ENCODE peak calls at places on chromosomes 7 and 10, in nine cellular contexts. F is A549, S is PC-3, D is testis, E is SK-N-SH, Z is tibial nerve, H is transverse colon, Q is H9, O is stomach. P is an unnamed sample.

GRCh38 chr7:92584953-92585352 is 5.2 kb downstream of the FAM133B start:
- DNase-seq in S (peak), Q (no peak), O (no peak), D (no peak), H (no peak), E (peak), F (peak), Z (no peak), P (no peak)

GRCh38 chr10:132699411-132700167 is 86.4 kb downstream of the NKX6-2 start:
- DNase-seq in F (no peak), D (no peak), Z (no peak), O (no peak), E (no peak), S (no peak), Q (peak), H (no peak), P (peak)

GRCh38 chr7:77542399-77542798 is 5.3 kb downstream of the PTPN12 start:
- DNase-seq in H (no peak), O (no peak), Z (no peak), S (peak), F (no peak), E (no peak), D (no peak), Q (no peak), P (no peak)

GRCh38 chr7:129825005-129825553 is 127.7 kb downstream of the UBE2H start:
- DNase-seq in S (peak), Z (no peak), E (peak), H (peak), D (peak), F (peak), Q (peak), O (no peak), P (peak)

GRCh38 chr7:129805086-129805719 is 147.6 kb downstream of the UBE2H start:
- DNase-seq in Q (no peak), D (peak), E (peak), H (no peak), Z (no peak), F (no peak), O (peak), S (no peak), P (no peak)

GRCh38 chr7:410395-410910 is 109.2 kb downstream of the PDGFA start:
- DNase-seq in D (no peak), O (no peak), S (no peak), F (no peak), E (peak), Q (no peak), H (no peak), Z (no peak), P (peak)

GRCh38 chr7:46752881-46753366 is 829.0 kb downstream of the TNS3 start:
- DNase-seq in Q (no peak), H (no peak), O (no peak), D (no peak), S (peak), E (no peak), Z (no peak), F (peak), P (no peak)

GRCh38 chr10:86798636-86799035 is 42.2 kb downstream of the BMPR1A start:
- DNase-seq in O (no peak), H (no peak), Q (no peak), E (no peak), F (no peak), D (no peak), S (no peak), Z (no peak), P (no peak)

GRCh38 chr7:39238209-39238869 is 260.6 kb downstream of the POU6F2 start:
- DNase-seq in Q (no peak), E (no peak), D (no peak), H (no peak), O (no peak), F (no peak), S (no peak), Z (no peak), P (no peak)

GRCh38 chr7:25989140-25989705 is 162.8 kb upstream of the NFE2L3 start:
- DNase-seq in S (no peak), H (peak), Q (no peak), E (no peak), Z (no peak), F (no peak), O (peak), D (no peak), P (no peak)

GRCh38 chr7:149872419-149873073 is 1.2 kb upstream of the ATP6V0E2 start:
- DNase-seq in Q (peak), O (peak), E (peak), H (peak), Z (peak), F (peak), S (peak), D (peak), P (peak)

GRCh38 chr7:55309040-55309991 is 55.8 kb upstream of the LANCL2 start:
- DNase-seq in S (no peak), O (peak), F (no peak), D (no peak), Q (no peak), Z (no peak), H (peak), E (no peak), P (no peak)

GRCh38 chr10:74432841-74433594 is 282.0 kb downstream of the ADK start:
- DNase-seq in Q (no peak), D (no peak), Z (no peak), F (peak), H (no peak), S (peak), E (peak), O (no peak), P (no peak)

GRCh38 chr7:94022550-94022949 is 18.4 kb upstream of the BET1 start:
- DNase-seq in H (no peak), Z (no peak), Q (no peak), F (no peak), S (no peak), O (no peak), E (no peak), D (no peak), P (no peak)

GRCh38 chr7:157233677-157234076 is 95.0 kb downstream of the UBE3C start:
- DNase-seq in O (no peak), Q (no peak), S (peak), D (no peak), H (no peak), F (no peak), E (no peak), Z (no peak), P (no peak)

GRCh38 chr10:114024876-114025609 is 18.6 kb upstream of the ADRB1 start:
- DNase-seq in Z (peak), H (no peak), F (peak), S (no peak), D (no peak), E (no peak), O (no peak), Q (no peak), P (no peak)

GRCh38 chr10:33893502-33893901 is 559.0 kb upstream of the NRP1 start:
- DNase-seq in Z (no peak), S (no peak), Q (no peak), H (no peak), F (no peak), D (no peak), O (no peak), E (no peak), P (no peak)

GRCh38 chr7:148987751-148988512 is 40.4 kb downstream of the PDIA4 start:
- DNase-seq in H (no peak), E (peak), O (peak), S (peak), Q (no peak), Z (no peak), F (peak), D (peak), P (no peak)

GRCh38 chr7:150733734-150734095 is 3.5 kb upstream of the GIMAP5 start:
- DNase-seq in O (no peak), Q (no peak), D (no peak), F (no peak), E (no peak), H (no peak), Z (no peak), S (no peak), P (no peak)

GRCh38 chr7:155338632-155339320 is 41.1 kb downstream of the INSIG1 start:
- DNase-seq in H (no peak), E (no peak), F (no peak), O (no peak), Z (no peak), D (peak), Q (no peak), S (no peak), P (peak)

GRCh38 chr10:58220769-58221448 is 46.8 kb downstream of the IPMK start:
- DNase-seq in E (no peak), S (no peak), H (no peak), F (no peak), Q (no peak), D (no peak), Z (no peak), O (no peak), P (no peak)

GRCh38 chr10:102280397-102281015 is 35.2 kb downstream of the GBF1 start:
- DNase-seq in H (no peak), Q (no peak), O (no peak), D (no peak), E (peak), F (no peak), S (no peak), Z (no peak), P (no peak)

GRCh38 chr7:101163281-101164070 is 1.9 kb downstream of the VGF start:
- DNase-seq in H (no peak), F (peak), E (peak), D (peak), S (peak), Z (no peak), O (no peak), Q (peak), P (peak)

GRCh38 chr7:47283497-47284131 is 298.3 kb downstream of the TNS3 start:
- DNase-seq in E (no peak), O (no peak), D (no peak), H (peak), Z (no peak), F (peak), S (peak), Q (no peak), P (no peak)

GRCh38 chr10:124688366-124688765 is 55.8 kb downstream of the FAM53B start:
- DNase-seq in O (no peak), E (no peak), Z (no peak), D (no peak), H (no peak), Q (no peak), S (no peak), F (no peak), P (no peak)

GRCh38 chr10:67666416-67667043 is 29.5 kb downstream of the CTNNA3 start:
- DNase-seq in F (peak), O (no peak), Q (no peak), S (peak), D (no peak), E (peak), H (no peak), Z (no peak), P (no peak)

GRCh38 chr10:124677871-124678565 is 66.2 kb downstream of the FAM53B start:
- DNase-seq in F (no peak), Q (no peak), O (no peak), E (peak), Z (no peak), H (no peak), S (no peak), D (peak), P (no peak)

GRCh38 chr7:151296202-151296992 is 45.2 kb upstream of the NUB1 start:
- DNase-seq in O (no peak), D (no peak), Z (no peak), S (no peak), Q (no peak), F (no peak), H (no peak), E (no peak), P (no peak)

GRCh38 chr7:114944742-114945625 is 23.1 kb downstream of the MDFIC start:
- DNase-seq in Z (peak), S (no peak), Q (peak), E (no peak), H (peak), D (peak), O (peak), F (no peak), P (peak)

GRCh38 chr7:25124485-25125136 is 449 bp downstream of the CYCS start:
- DNase-seq in S (no peak), E (peak), O (no peak), D (no peak), Q (no peak), Z (peak), H (no peak), F (peak), P (peak)

GRCh38 chr7:51279391-51280023 is 37.1 kb downstream of the COBL start:
- DNase-seq in D (no peak), O (no peak), E (no peak), Q (no peak), Z (no peak), F (no peak), H (no peak), S (no peak), P (no peak)

GRCh38 chr7:74003609-74004008 is 24.4 kb upstream of the ELN start:
- DNase-seq in S (no peak), H (no peak), D (no peak), E (no peak), F (no peak), Z (no peak), Q (no peak), O (no peak), P (no peak)

GRCh38 chr7:107579546-107579880 is 533 bp upstream of the BCAP29 start:
- DNase-seq in D (no peak), O (no peak), E (no peak), S (no peak), F (no peak), H (no peak), Q (no peak), Z (no peak), P (no peak)

GRCh38 chr10:74821501-74821900 is 4.9 kb upstream of the KAT6B start:
- DNase-seq in F (no peak), S (peak), E (no peak), Z (no peak), D (peak), Q (no peak), H (peak), O (peak), P (peak)

GRCh38 chr10:91347529-91347928 is 62.6 kb upstream of the HECTD2 start:
- DNase-seq in F (no peak), O (no peak), E (no peak), Q (no peak), Z (no peak), H (no peak), D (no peak), S (no peak), P (no peak)
- H3K27ac ChIP-seq in F (no peak), O (no peak), E (no peak), Q (no peak), Z (no peak), H (no peak), D (no peak), S (no peak), P (no peak)

GRCh38 chr10:51010977-51011376 is 63.3 kb upstream of the PRKG1 start:
- DNase-seq in E (peak), Q (no peak), O (no peak), D (peak), F (peak), S (peak), H (no peak), Z (no peak), P (no peak)
- TF ChIP-seq CTCF in E (peak), Q (peak), O (peak), D (peak), F (peak), S (peak), H (peak), Z (peak), P (peak)

GRCh38 chr10:117201826-117202225 is 4.5 kb downstream of the KCNK18 start:
- DNase-seq in D (no peak), S (no peak), Q (no peak), Z (no peak), F (no peak), E (no peak), O (no peak), H (no peak), P (no peak)

GRCh38 chr10:117198088-117198487 is 799 bp downstream of the KCNK18 start:
- DNase-seq in E (no peak), D (no peak), Z (no peak), Q (no peak), O (no peak), F (no peak), S (no peak), H (no peak), P (no peak)

GRCh38 chr10:117197189-117197588 is at the start of gene KCNK18:
- DNase-seq in O (no peak), Z (no peak), H (no peak), S (no peak), F (no peak), E (no peak), Q (no peak), D (no peak), P (no peak)
- H3K27ac ChIP-seq in O (no peak), Z (no peak), H (no peak), S (no peak), F (no peak), E (no peak), Q (no peak), D (no peak), P (no peak)

DNA sequence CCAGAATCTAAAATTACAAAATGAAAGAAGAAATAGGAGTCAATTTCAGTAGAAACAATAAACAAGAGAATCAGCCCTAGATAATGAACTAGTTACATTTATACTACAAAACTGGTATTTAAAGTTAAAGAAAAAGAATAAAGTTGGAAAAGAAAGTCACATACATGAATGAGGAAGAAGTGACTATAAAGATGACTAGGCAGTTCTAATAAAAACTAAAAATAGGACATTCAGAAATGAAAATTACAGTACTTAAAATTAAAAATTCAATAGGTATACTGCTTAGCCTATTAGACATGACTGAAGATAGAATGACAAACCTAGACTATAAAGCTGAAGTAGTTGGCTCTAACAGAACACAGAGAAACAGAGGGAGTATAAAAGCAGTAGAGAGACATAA is 108.8 kb downstream of the AHR start:
- DNase-seq in Q (no peak), Z (no peak), D (no peak), H (no peak), E (no peak), S (no peak), F (no peak), O (no peak), P (no peak)
- TF ChIP-seq CTCF in Q (no peak), Z (no peak), D (no peak), H (no peak), E (no peak), S (no peak), F (no peak), O (no peak), P (no peak)

GRCh38 chr10:70772627-70773026 is 12.6 kb downstream of the TBATA start:
- DNase-seq in E (peak), S (no peak), Z (no peak), D (peak), F (no peak), H (no peak), Q (no peak), O (peak), P (no peak)
- H3K27ac ChIP-seq in E (no peak), S (no peak), Z (no peak), D (no peak), F (no peak), H (no peak), Q (no peak), O (no peak), P (no peak)

GRCh38 chr7:50119815-50120637 is 27.0 kb upstream of the ZPBP start:
- DNase-seq in D (no peak), E (peak), Z (no peak), Q (peak), O (no peak), S (peak), F (peak), H (no peak), P (no peak)

GRCh38 chr7:50121269-50121668 is 28.2 kb upstream of the ZPBP start:
- DNase-seq in H (no peak), O (no peak), D (no peak), Z (no peak), F (no peak), E (no peak), S (no peak), Q (no peak), P (no peak)

DNA sequence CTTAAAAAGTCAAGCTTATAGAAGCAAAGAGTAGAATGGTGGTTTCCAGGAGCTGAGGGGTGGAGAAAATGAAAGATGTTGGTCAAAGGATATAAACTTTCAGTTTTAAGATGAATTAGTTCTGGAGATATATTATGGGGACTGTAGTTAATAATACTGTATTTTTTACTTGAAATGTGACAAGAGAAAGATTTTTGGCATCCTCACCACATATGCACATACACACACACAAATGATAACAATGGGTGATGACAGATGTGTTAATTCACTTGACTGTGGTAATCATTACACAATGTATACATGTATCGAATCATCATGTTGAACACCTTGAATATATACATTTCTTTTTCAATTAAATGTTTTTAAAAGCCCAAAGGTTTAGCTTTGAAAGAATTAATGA is 32.7 kb upstream of the ZPBP start:
- DNase-seq in Z (no peak), H (no peak), D (no peak), S (no peak), Q (no peak), F (no peak), E (no peak), O (no peak), P (no peak)
- TF ChIP-seq CTCF in Z (no peak), H (no peak), D (no peak), S (no peak), Q (no peak), F (no peak), E (no peak), O (no peak), P (no peak)

GRCh38 chr7:45117582-45117981 is 6.1 kb upstream of the TBRG4 start:
- DNase-seq in O (no peak), F (no peak), S (no peak), H (no peak), E (no peak), Q (no peak), Z (no peak), D (no peak), P (no peak)

GRCh38 chr7:45116048-45116447 is 4.6 kb upstream of the TBRG4 start:
- DNase-seq in D (no peak), F (no peak), S (no peak), Q (no peak), E (no peak), H (no peak), Z (no peak), O (no peak), P (no peak)

GRCh38 chr7:45119550-45119949 is 8.1 kb upstream of the TBRG4 start:
- DNase-seq in E (no peak), Q (no peak), Z (no peak), D (no peak), H (no peak), O (no peak), F (no peak), S (no peak), P (no peak)

GRCh38 chr7:45118830-45119452 is 7.4 kb upstream of the TBRG4 start:
- DNase-seq in Z (no peak), Q (no peak), D (no peak), S (no peak), O (no peak), F (no peak), E (no peak), H (no peak), P (no peak)

DNA sequence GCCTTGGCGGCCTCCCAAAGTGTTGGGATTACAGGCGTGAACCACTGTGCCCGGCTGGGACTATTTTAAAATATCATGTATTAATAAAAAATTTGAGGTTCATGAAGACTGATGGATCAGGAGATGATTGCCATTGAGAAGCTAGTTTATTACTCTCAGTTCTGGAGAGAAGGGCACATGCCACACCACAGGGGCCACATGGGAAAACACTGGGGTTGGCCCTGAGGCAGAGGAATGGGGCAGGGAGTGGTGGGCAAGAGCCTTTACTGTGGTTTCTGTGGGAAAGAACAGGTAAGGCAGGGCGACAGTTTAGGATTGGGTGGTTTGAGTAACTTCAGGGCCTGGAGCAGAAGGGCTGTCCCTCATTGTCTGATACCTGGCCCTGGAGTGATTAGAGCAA is 6.8 kb upstream of the TBRG4 start:
- DNase-seq in O (no peak), E (no peak), D (no peak), S (no peak), F (no peak), H (no peak), Q (no peak), Z (no peak), P (no peak)
- H3K27ac ChIP-seq in O (no peak), E (no peak), D (no peak), S (no peak), F (no peak), H (no peak), Q (no peak), Z (no peak), P (no peak)

GRCh38 chr10:48468866-48469511 is 135.9 kb downstream of the ARHGAP22 start:
- DNase-seq in Q (peak), F (no peak), O (peak), D (no peak), Z (no peak), E (no peak), S (no peak), H (no peak), P (no peak)

GRCh38 chr10:48470115-48470892 is 134.6 kb downstream of the ARHGAP22 start:
- DNase-seq in F (no peak), Z (no peak), H (no peak), D (no peak), O (peak), E (peak), Q (peak), S (no peak), P (no peak)

GRCh38 chr10:48469516-48470020 is 135.3 kb downstream of the ARHGAP22 start:
- DNase-seq in Z (no peak), Q (peak), D (peak), S (no peak), E (peak), H (no peak), F (no peak), O (peak), P (no peak)

GRCh38 chr10:48472670-48473069 is 132.2 kb downstream of the ARHGAP22 start:
- DNase-seq in H (no peak), E (no peak), Z (no peak), Q (no peak), F (no peak), O (no peak), S (no peak), D (no peak), P (no peak)

GRCh38 chr10:48470893-48471805 is 133.7 kb downstream of the ARHGAP22 start:
- DNase-seq in D (no peak), Z (no peak), S (no peak), E (no peak), Q (peak), F (no peak), O (peak), H (no peak), P (no peak)
- TF ChIP-seq CTCF in D (no peak), Z (no peak), S (no peak), E (no peak), Q (peak), F (no peak), O (no peak), H (no peak), P (no peak)